ENCODE peak calls at places on chromosomes 11 and 22, in seven cellular contexts. L is heart right ventricle, V is heart left ventricle, U is HFFc6, F is neural crest cell, K is fibroblast of pulmonary artery, D is GM10248. G is an unnamed sample.

GRCh38 chr11:44597358-44598009 is 32.0 kb downstream of the CD82 start:
- DNase-seq in D (peak), L (no peak), F (no peak), V (no peak), K (no peak), U (no peak), G (no peak)

GRCh38 chr11:68020575-68020974 is 9.9 kb upstream of the NDUFS8 start:
- DNase-seq in D (no peak), U (no peak), L (no peak), V (no peak), K (peak), F (no peak), G (no peak)

GRCh38 chr22:40036591-40037225 is 42.0 kb downstream of the FAM83F start:
- DNase-seq in D (peak), L (peak), K (peak), V (peak), U (peak), F (peak), G (no peak)

GRCh38 chr11:61151545-61152252 is 9.5 kb downstream of the VPS37C start:
- DNase-seq in D (no peak), F (no peak), U (no peak), K (no peak), L (no peak), V (no peak), G (no peak)

GRCh38 chr11:116697011-116697410 is 75.8 kb downstream of the BUD13 start:
- DNase-seq in V (no peak), F (no peak), K (no peak), D (no peak), L (no peak), U (no peak), G (peak)

GRCh38 chr22:19886605-19887250 is 32.1 kb upstream of the GNB1L start:
- DNase-seq in V (no peak), F (no peak), D (no peak), U (peak), K (peak), L (no peak), G (peak)

GRCh38 chr11:65211293-65212105 is 29.8 kb downstream of the CAPN1 start:
- DNase-seq in F (no peak), V (no peak), D (peak), U (no peak), K (no peak), L (no peak), G (no peak)

GRCh38 chr22:31173386-31174145 is 13.6 kb downstream of the RNF185 start:
- DNase-seq in F (no peak), D (no peak), L (no peak), U (peak), V (no peak), K (peak), G (no peak)

GRCh38 chr11:22875869-22876473 is 15.7 kb upstream of the CCDC179 start:
- DNase-seq in L (no peak), D (peak), K (peak), V (peak), F (peak), U (peak), G (no peak)

GRCh38 chr22:36328635-36329216 is 59.0 kb downstream of the MYH9 start:
- DNase-seq in F (no peak), D (no peak), U (peak), K (peak), V (peak), L (no peak), G (no peak)

GRCh38 chr11:46039990-46040389 is 81.3 kb downstream of the PHF21A start:
- DNase-seq in V (no peak), D (no peak), U (peak), K (peak), F (no peak), L (no peak), G (no peak)

GRCh38 chr11:76824083-76824939 is 36.4 kb upstream of the ACER3 start:
- DNase-seq in L (no peak), U (no peak), V (no peak), D (no peak), F (no peak), K (peak), G (no peak)

GRCh38 chr11:86335131-86335768 is 33.2 kb downstream of the HIKESHI start:
- DNase-seq in U (no peak), K (no peak), F (no peak), L (no peak), V (no peak), D (no peak), G (no peak)

GRCh38 chr22:48826546-48826945 is 1001.1 kb downstream of the BRD1 start:
- DNase-seq in U (no peak), L (no peak), D (no peak), K (no peak), V (no peak), F (no peak), G (peak)

GRCh38 chr22:38065539-38065938 is 8.3 kb downstream of the PICK1 start:
- DNase-seq in K (no peak), L (no peak), U (no peak), F (no peak), D (no peak), V (no peak), G (no peak)

GRCh38 chr11:48170840-48171233 is 45.8 kb upstream of the OR4B1 start:
- DNase-seq in D (no peak), U (peak), V (no peak), L (no peak), K (peak), F (no peak), G (no peak)

GRCh38 chr11:114340311-114341131 is 44.3 kb downstream of the NNMT start:
- DNase-seq in K (peak), U (peak), F (peak), L (peak), D (no peak), V (peak), G (no peak)

GRCh38 chr11:73189723-73190556 is 28.1 kb upstream of the P2RY2 start:
- DNase-seq in F (no peak), V (no peak), L (no peak), K (no peak), D (no peak), U (no peak), G (no peak)

GRCh38 chr11:50073113-50074105 is 40.7 kb downstream of the OR4C45 start:
- DNase-seq in F (no peak), V (no peak), L (no peak), D (no peak), U (no peak), K (no peak), G (no peak)

GRCh38 chr11:97614571-97614970 is 1224.8 kb downstream of the JRKL start:
- DNase-seq in K (peak), D (no peak), F (no peak), U (peak), L (no peak), V (no peak), G (no peak)

GRCh38 chr11:30855383-30856006 is 269.3 kb upstream of the MPPED2 start:
- DNase-seq in V (no peak), L (no peak), U (no peak), F (no peak), K (peak), D (no peak), G (no peak)

GRCh38 chr22:35614404-35614803 is 2.7 kb downstream of the MB start:
- DNase-seq in U (no peak), V (no peak), L (no peak), K (no peak), F (no peak), D (no peak), G (no peak)

GRCh38 chr11:111957663-111958415 is 20.7 kb downstream of the DIXDC1 start:
- DNase-seq in K (no peak), F (no peak), V (no peak), U (no peak), D (no peak), L (no peak), G (no peak)

GRCh38 chr11:67640021-67640757 is 626 bp upstream of the TBX10 start:
- DNase-seq in U (peak), L (peak), F (peak), K (peak), D (peak), V (no peak), G (peak)

GRCh38 chr22:31501738-31502137 is 5.4 kb downstream of the SFI1 start:
- DNase-seq in V (no peak), F (no peak), L (no peak), U (no peak), D (no peak), K (no peak), G (no peak)

GRCh38 chr11:8025123-8025522 is 38.0 kb downstream of the EIF3F start:
- DNase-seq in F (no peak), K (no peak), D (no peak), L (no peak), U (peak), V (no peak), G (no peak)

GRCh38 chr11:76830639-76831312 is 29.9 kb upstream of the ACER3 start:
- DNase-seq in F (no peak), U (peak), D (no peak), K (peak), L (no peak), V (no peak), G (no peak)

GRCh38 chr11:95508219-95508880 is 277.3 kb upstream of the SESN3 start:
- DNase-seq in L (no peak), U (no peak), V (no peak), K (no peak), D (no peak), F (no peak), G (no peak)

GRCh38 chr11:119791701-119792151 is 62.7 kb upstream of the NECTIN1 start:
- DNase-seq in D (no peak), L (no peak), V (no peak), F (no peak), U (peak), K (peak), G (peak)

GRCh38 chr11:82900277-82901164 is at the start of gene PRCP:
- DNase-seq in F (peak), K (peak), L (peak), D (peak), U (peak), V (peak), G (peak)
- TF ChIP-seq CTCF in F (no peak), K (no peak), L (no peak), D (no peak), U (no peak), V (no peak), G (no peak)

GRCh38 chr11:71369411-71369810 is 78.8 kb downstream of the DHCR7 start:
- DNase-seq in U (no peak), V (no peak), L (no peak), K (no peak), D (no peak), F (no peak), G (no peak)
- TF ChIP-seq CTCF in U (no peak), V (no peak), L (no peak), K (no peak), D (no peak), F (no peak), G (no peak)

DNA sequence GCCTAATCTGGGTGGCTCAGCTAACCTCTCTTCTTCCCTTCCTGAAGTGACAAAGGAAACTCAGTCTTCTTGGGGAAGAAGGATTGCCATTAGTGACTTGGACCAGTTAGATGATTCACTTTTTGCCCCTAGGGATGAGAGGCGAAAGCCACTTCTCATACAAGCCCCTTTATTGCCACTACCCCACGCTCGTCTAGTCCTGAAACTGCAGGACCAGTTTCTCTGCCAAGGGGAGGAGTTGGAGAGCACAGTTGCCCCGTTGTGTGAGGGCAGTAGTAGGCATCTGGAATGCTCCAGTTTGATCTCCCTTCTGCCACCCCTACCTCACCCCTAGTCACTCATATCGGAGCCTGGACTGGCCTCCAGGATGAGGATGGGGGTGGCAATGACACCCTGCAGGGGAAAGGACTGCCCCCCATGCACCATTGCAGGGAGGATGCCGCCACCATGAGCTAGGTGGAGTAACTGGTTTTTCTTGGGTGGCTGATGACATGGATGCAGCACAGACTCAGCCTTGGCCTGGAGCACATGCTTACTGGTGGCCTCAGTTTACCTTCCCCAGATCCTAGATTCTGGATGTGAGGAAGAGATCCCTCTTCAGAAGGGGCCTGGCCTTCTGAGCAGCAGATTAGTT is 14.2 kb upstream of the UVRAG start:
- DNase-seq in L (no peak), U (no peak), K (no peak), D (no peak), V (no peak), F (no peak), G (no peak)
- TF ChIP-seq CTCF in L (no peak), U (no peak), K (no peak), D (peak), V (no peak), F (no peak), G (no peak)

DNA sequence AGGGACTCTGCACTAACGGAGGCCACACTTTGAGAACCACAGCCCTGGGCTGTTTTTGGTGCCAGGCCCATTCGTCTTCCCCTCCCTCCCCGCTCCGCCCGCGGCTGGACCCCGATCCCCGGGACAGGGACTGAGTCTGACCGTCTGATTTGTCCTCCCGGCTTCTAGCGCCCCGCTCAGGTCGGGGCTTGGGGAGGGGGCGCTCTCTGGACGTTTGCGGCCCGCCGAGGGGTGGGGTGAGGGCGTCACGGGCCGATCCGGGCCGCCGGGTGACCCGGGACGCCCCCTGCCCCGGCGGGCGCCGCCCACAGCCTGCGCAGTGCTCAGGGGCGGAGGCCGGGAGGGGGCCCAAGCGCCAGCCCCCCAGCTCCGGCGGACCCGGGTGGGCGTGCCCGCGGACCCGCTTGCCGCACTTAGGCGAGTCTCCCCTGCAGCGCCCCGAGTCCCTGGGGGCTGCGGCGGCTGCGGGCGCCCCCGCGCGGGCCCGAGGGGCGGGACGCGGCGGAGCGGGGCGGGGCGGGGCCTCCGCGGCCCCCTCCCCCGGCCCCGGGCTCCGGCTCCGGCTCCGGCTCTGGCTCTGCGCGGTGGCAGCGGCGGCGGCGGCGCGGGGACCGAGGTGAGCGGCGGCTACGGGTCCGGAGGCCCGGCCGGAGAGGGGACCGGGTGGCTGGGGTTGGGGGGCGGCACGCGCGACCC is 33.7 kb upstream of the PRR5 start:
- DNase-seq in D (no peak), K (no peak), V (no peak), U (no peak), F (no peak), L (peak), G (peak)
- TF ChIP-seq CTCF in D (no peak), K (no peak), V (no peak), U (peak), F (peak), L (no peak), G (peak)

GRCh38 chr11:79461144-79461543 is 20.3 kb upstream of the TENM4 start:
- DNase-seq in K (peak), D (no peak), L (no peak), V (peak), U (peak), F (no peak), G (no peak)
- TF ChIP-seq CTCF in K (peak), D (no peak), L (peak), V (peak), U (peak), F (peak), G (peak)

DNA sequence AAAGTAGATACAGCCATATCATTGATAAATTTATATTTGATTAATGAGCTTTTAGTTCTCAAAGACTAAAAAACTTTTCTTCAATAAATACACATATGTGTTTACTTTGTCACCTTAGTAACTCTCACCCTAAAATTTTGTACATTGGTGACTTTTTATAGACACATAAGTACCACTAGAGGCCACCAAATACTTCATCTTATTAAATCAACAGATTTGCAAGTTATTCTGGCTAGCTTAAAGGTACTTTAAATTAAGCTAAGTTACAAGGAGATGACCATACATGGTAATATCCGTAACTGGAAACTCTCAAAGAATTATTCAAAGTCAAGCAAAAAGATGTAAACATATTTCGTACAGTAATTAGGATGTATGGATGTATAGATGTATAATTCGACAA is 112.2 kb downstream of the SBF2 start:
- DNase-seq in U (peak), D (peak), K (peak), F (no peak), L (no peak), V (no peak), G (no peak)
- TF ChIP-seq CTCF in U (peak), D (no peak), K (peak), F (peak), L (no peak), V (peak), G (peak)

DNA sequence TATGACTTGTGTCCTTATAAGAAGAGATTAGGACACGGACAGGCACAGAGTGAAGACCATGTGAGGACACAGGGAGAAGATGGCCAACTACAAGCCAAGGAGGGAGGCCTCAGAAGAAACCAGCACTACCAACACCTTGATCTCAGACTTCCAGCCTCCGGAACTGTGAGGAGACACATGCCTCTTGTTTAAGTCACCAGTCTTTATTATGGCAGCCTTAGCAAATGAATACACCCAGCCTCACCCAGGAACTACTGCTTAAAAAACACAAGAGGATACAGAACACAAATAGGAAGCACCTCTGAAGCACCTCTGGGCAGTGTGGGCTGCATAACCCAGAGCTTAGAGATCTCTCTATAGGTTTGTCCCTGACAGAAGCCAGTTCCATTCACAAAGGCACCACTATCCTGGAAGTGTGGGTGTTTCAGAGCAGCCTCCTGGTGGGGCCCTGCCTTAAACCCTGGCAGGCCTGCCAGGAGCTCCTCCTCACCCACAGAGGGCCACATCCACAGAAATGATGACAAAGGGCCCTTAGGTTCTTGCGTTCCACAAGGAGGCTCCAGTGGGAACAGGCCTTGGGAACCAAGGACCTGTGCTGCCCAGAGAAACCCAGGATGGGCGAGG is 58.8 kb downstream of the CHRDL2 start:
- DNase-seq in V (no peak), F (no peak), U (peak), D (peak), L (no peak), K (no peak), G (no peak)
- TF ChIP-seq CTCF in V (no peak), F (no peak), U (peak), D (no peak), L (no peak), K (no peak), G (peak)

DNA sequence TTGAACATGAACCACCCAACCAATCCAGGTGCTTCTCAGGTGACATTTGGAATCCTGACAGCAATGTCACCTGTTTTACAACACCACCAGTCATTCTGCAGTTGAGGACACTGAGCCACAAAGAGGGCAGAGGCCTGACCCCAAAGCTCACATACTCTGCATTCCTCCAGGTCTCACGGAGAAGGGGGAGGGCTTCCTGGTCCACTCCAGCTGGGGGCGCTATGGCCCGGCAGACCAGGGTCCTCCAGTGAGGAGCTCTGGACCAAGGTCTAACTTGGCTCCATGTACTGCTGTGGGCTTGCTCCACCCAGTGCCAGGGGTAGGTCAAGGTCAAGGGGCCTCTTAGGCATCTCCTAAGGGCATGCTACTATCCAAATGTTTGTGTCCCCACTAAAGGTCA is 1.5 kb upstream of the PNPLA3 start:
- DNase-seq in U (no peak), L (no peak), D (no peak), K (no peak), F (no peak), V (no peak), G (no peak)
- TF ChIP-seq CTCF in U (peak), L (no peak), D (no peak), K (peak), F (no peak), V (no peak), G (peak)

DNA sequence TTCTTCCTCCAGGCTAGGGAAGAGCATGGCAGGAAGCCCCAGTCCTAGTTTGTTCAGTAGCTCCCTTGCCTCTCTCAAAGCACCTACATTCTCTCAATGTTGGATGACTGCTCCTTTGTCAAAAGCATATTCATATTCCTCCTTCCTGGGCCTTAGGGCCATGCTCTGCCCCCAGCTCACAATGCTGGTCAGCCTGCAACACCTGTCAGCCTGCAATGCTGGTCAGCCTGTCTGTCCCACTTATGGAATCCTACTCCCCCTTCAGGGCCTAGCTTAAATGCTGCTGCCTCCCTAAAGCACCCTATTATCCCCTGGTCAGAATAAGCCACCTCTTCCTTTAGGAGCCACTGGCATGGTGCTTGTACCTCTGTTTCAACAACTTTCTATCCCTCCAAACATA is 45.2 kb downstream of the SERGEF start:
- DNase-seq in U (no peak), F (no peak), L (no peak), D (no peak), K (no peak), V (no peak), G (no peak)
- TF ChIP-seq CTCF in U (no peak), F (no peak), L (no peak), D (no peak), K (no peak), V (no peak), G (no peak)